ENCODE peak calls at places on chromosomes 6 and 20, in six cellular contexts. X is AG10803, P is HS-27A, C is A673, T is sciatic nerve, R is AG09319. B is an unnamed sample.

GRCh38 chr20:57147185-57147584 is 119.3 kb downstream of the BMP7 start:
- DNase-seq in X (no peak), P (no peak), C (no peak), T (no peak), R (no peak), B (no peak)

GRCh38 chr6:3887150-3887700 is 38.1 kb downstream of the FAM50B start:
- DNase-seq in X (peak; percentile 64), P (no peak), C (peak; percentile 23), T (no peak), R (no peak), B (peak; percentile 24)

GRCh38 chr20:46895906-46896242 is 1.2 kb downstream of the EYA2 start:
- DNase-seq in X (no peak), P (no peak), C (no peak), T (no peak), R (no peak), B (no peak)

GRCh38 chr6:13669476-13669875 is 42.2 kb downstream of the RANBP9 start:
- DNase-seq in X (no peak), P (no peak), C (no peak), T (no peak), R (no peak), B (no peak)

GRCh38 chr6:31186052-31186734 is 15.7 kb upstream of the POU5F1 start:
- DNase-seq in X (no peak), P (no peak), C (no peak), T (peak; percentile 65), R (no peak), B (no peak)

GRCh38 chr20:54355631-54356280 is 119.6 kb upstream of the DOK5 start:
- DNase-seq in X (no peak), P (no peak), C (no peak), T (no peak), R (no peak), B (no peak)

GRCh38 chr6:31525553-31525931 is 3.2 kb upstream of the MCCD1 start:
- DNase-seq in X (no peak), P (no peak), C (no peak), T (no peak), R (no peak), B (no peak)

GRCh38 chr6:112218563-112218962 is 35.8 kb downstream of the LAMA4 start:
- DNase-seq in X (no peak), P (no peak), C (no peak), T (no peak), R (no peak), B (no peak)

GRCh38 chr6:170438402-170438753 is 114.7 kb downstream of the PSMB1 start:
- DNase-seq in X (peak; percentile 98), P (peak; percentile 97), C (peak; percentile 86), T (peak; percentile 76), R (peak; percentile 98), B (peak; percentile 96)

GRCh38 chr6:44021628-44022295 is 105.5 kb downstream of the MRPL14 start:
- DNase-seq in X (no peak), P (no peak), C (no peak), T (no peak), R (no peak), B (no peak)

GRCh38 chr6:157774153-157775135 is 48.6 kb upstream of the SNX9 start:
- DNase-seq in X (no peak), P (no peak), C (peak; percentile 39), T (no peak), R (no peak), B (no peak)

GRCh38 chr6:44193307-44193910 is 23.3 kb upstream of the MYMX start:
- DNase-seq in X (no peak), P (no peak), C (no peak), T (no peak), R (no peak), B (no peak)

GRCh38 chr20:63519765-63520593 is 586 bp upstream of the PPDPF start:
- DNase-seq in X (peak; percentile 45), P (peak; percentile 39), C (peak; percentile 68), T (peak; percentile 88), R (no peak), B (no peak)

GRCh38 chr20:34952676-34953075 is 2.9 kb downstream of the GSS start:
- DNase-seq in X (no peak), P (no peak), C (peak; percentile 15), T (no peak), R (no peak), B (no peak)

GRCh38 chr6:166112580-166112979 is 55.1 kb downstream of the TBXT start:
- DNase-seq in X (peak; percentile 91), P (no peak), C (peak; percentile 13), T (no peak), R (no peak), B (peak; percentile 55)

GRCh38 chr20:3797592-3798404 is 1.7 kb downstream of the CDC25B start:
- DNase-seq in X (no peak), P (no peak), C (no peak), T (no peak), R (no peak), B (no peak)

GRCh38 chr20:19701449-19701848 is 56.6 kb upstream of the RIN2 start:
- DNase-seq in X (no peak), P (no peak), C (no peak), T (no peak), R (no peak), B (no peak)

GRCh38 chr6:3693879-3694278 is 57.6 kb downstream of the PXDC1 start:
- DNase-seq in X (no peak), P (no peak), C (no peak), T (no peak), R (no peak), B (no peak)

GRCh38 chr6:44475779-44476434 is 88.4 kb downstream of the CDC5L start:
- DNase-seq in X (peak; percentile 65), P (no peak), C (peak; percentile 75), T (peak; percentile 86), R (peak; percentile 37), B (no peak)

GRCh38 chr6:1695546-1696494 is 86.1 kb downstream of the FOXC1 start:
- DNase-seq in X (peak; percentile 42), P (no peak), C (no peak), T (no peak), R (no peak), B (no peak)

GRCh38 chr6:8658391-8658790 is 223.0 kb upstream of the SLC35B3 start:
- DNase-seq in X (no peak), P (no peak), C (no peak), T (no peak), R (no peak), B (no peak)

GRCh38 chr6:39196648-39197047 is 32.6 kb downstream of the KCNK5 start:
- DNase-seq in X (no peak), P (no peak), C (no peak), T (no peak), R (no peak), B (no peak)

GRCh38 chr6:138161434-138162103 is at the start of gene ARFGEF3:
- DNase-seq in X (no peak), P (peak; percentile 8), C (peak; percentile 46), T (peak; percentile 64), R (no peak), B (no peak)

B was measured in AG09309.